ENCODE peak calls at places on chromosomes 1 and 21, in nine cellular contexts. B is A549, V is stomach, Z is tibial nerve, W is GM12878, L is upper lobe of left lung, N is sigmoid colon, H is ovary, U is esophagus muscularis mucosa. I is an unnamed sample.

GRCh38 chr1:204304067-204304466 is 55.7 kb downstream of the PLEKHA6 start:
- DNase-seq in B (no peak), V (no peak), Z (no peak), W (no peak), L (no peak), N (no peak), H (no peak), U (no peak), I (no peak)

GRCh38 chr1:179230251-179230650 is 774 bp upstream of the ABL2 start:
- DNase-seq in B (no peak), V (no peak), Z (no peak), W (no peak), L (no peak), N (no peak), H (no peak), U (no peak), I (no peak)

GRCh38 chr1:61496501-61496900 is 228.4 kb downstream of the TM2D1 start:
- DNase-seq in B (peak; percentile 46), V (no peak), Z (no peak), W (no peak), L (no peak), N (no peak), H (no peak), U (peak; percentile 39), I (no peak)

GRCh38 chr21:26117324-26117971 is 53.1 kb downstream of the APP start:
- DNase-seq in B (no peak), V (no peak), Z (no peak), W (no peak), L (no peak), N (no peak), H (no peak), U (no peak), I (no peak)

GRCh38 chr1:159040893-159041724 is 31.4 kb downstream of the IFI16 start:
- DNase-seq in B (no peak), V (no peak), Z (no peak), W (no peak), L (no peak), N (no peak), H (no peak), U (no peak), I (no peak)

GRCh38 chr1:167288390-167289062 is 67.8 kb downstream of the POU2F1 start:
- DNase-seq in B (no peak), V (no peak), Z (no peak), W (no peak), L (no peak), N (no peak), H (no peak), U (no peak), I (no peak)

GRCh38 chr1:64065571-64065970 is 137.9 kb upstream of the UBE2U start:
- DNase-seq in B (no peak), V (no peak), Z (no peak), W (no peak), L (no peak), N (no peak), H (no peak), U (no peak), I (no peak)

GRCh38 chr1:109814223-109814622 is 50.5 kb upstream of the EPS8L3 start:
- DNase-seq in B (no peak), V (no peak), Z (no peak), W (no peak), L (no peak), N (no peak), H (no peak), U (no peak), I (no peak)

GRCh38 chr1:243716901-243717300 is 133.1 kb downstream of the AKT3 start:
- DNase-seq in B (no peak), V (no peak), Z (no peak), W (no peak), L (no peak), N (no peak), H (no peak), U (no peak), I (no peak)

GRCh38 chr1:96524100-96524499 is 197.5 kb upstream of the PTBP2 start:
- DNase-seq in B (no peak), V (no peak), Z (no peak), W (no peak), L (no peak), N (no peak), H (no peak), U (no peak), I (no peak)

GRCh38 chr21:35861656-35862055 is 198.7 kb downstream of the SETD4 start:
- DNase-seq in B (no peak), V (no peak), Z (no peak), W (no peak), L (no peak), N (no peak), H (no peak), U (no peak), I (no peak)

GRCh38 chr1:59494145-59494824 is 197.4 kb downstream of the FGGY start:
- DNase-seq in B (no peak), V (no peak), Z (no peak), W (no peak), L (no peak), N (no peak), H (no peak), U (peak; percentile 86), I (no peak)
- H3K4me1 ChIP-seq in B (peaks cover 8% of the 10 kb centered on the region), V (no peaks in the 10 kb centered on the region), Z (no peaks in the 10 kb centered on the region), W (no peaks in the 10 kb centered on the region), L (peaks cover 4% of the 10 kb centered on the region), N (peaks cover 7% of the 10 kb centered on the region), H (peaks cover 8% of the 10 kb centered on the region), U (peaks cover 10% of the 10 kb centered on the region), I (no peaks in the 10 kb centered on the region)

DNA sequence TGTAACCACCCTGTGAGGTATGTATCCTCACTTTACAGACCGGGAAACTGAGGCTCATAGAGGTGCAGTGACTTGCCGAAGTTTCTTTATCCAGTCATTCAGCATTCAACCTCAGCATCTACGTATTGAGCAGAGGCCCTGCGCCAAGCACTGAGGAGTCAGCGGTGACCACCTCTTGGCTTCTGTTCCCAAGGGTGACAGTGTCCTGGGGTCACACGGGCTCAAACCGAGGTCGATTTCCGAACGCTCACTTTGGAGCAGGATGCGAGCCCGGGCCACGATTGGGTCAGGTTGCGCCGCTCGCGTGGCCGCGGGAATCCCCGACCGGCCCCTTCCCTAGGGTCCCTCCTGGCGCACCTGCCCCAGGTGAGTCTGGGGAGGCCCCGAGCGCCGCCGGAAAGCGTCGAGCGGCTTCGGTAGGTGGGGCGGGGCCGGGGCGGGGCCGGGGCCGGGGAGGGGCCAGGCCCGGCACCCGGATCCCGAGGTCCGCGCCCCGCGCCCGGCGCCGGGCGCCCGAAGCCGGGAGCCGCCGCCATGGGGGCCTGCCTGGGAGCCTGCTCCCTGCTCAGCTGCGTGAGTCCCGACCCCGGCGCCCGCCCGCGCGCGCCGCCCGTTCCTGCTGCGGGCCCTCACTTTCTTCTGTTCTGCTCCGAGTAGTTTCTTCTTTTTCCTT is at the start of gene SERINC2:
- DNase-seq in B (peak; percentile 28), V (peak; percentile 66), Z (no peak), W (no peak), L (peak; percentile 92), N (no peak), H (no peak), U (no peak), I (peak; percentile 63)
- TF ChIP-seq EP300 in B (no peak), V (no peak), Z (no peak), W (no peak), L (no peak), N (no peak), H (no peak), U (no peak), I (no peak)

DNA sequence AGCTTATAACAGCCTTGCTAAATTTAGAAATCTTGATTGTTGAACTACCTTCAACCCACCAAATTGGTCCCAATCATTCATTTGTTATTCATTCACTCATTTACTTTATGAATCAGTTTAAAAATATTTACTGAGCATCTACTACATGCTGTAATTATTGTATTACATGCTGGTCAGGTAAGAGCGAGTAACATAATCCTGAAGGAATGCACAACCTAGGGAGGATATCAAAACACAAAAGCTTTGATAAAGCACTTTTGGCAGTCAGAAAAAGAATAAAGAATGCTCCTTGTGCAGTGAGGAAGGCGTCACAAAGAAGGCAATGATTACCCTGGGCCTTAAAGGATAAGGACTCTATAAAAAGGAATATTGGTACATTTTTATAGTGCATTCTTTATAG is 518.9 kb upstream of the NR5A2 start:
- DNase-seq in B (no peak), V (no peak), Z (no peak), W (no peak), L (no peak), N (no peak), H (no peak), U (no peak), I (no peak)
- H3K27ac ChIP-seq in B (no peak overlapping the region), V (no peak overlapping the region), Z (no peak overlapping the region), W (no peak overlapping the region), L (no peak overlapping the region), N (no peak overlapping the region), H (no peak overlapping the region), U (no peak overlapping the region), I (no peak overlapping the region)

GRCh38 chr1:186496452-186496851 is 35.5 kb upstream of the PDC start:
- DNase-seq in B (no peak), V (no peak), Z (no peak), W (no peak), L (no peak), N (no peak), H (no peak), U (no peak), I (no peak)
- H3K4me1 ChIP-seq in B (peaks cover 81% of the 10 kb centered on the region), V (no peaks in the 10 kb centered on the region), Z (no peaks in the 10 kb centered on the region), W (peaks cover 4% of the 10 kb centered on the region), L (peaks cover 8% of the 10 kb centered on the region), N (no peaks in the 10 kb centered on the region), H (no peaks in the 10 kb centered on the region), U (no peaks in the 10 kb centered on the region), I (no peaks in the 10 kb centered on the region)